ENCODE peak calls at places on chromosomes 6 and 20, in five cellular contexts. V is HepG2, B is stomach, Q is K562, I is upper lobe of left lung. R is an unnamed sample. For H3K27me3, the result is how much of the 10 kb centered on the place peaks cover.

GRCh38 chr20:31677553-31678260 is 40.0 kb downstream of the COX4I2 start:
- DNase-seq in V (no peak), B (no peak), Q (no peak), I (no peak), R (no peak)

GRCh38 chr6:3731700-3732099 is 19.8 kb downstream of the PXDC1 start:
- DNase-seq in V (no peak), B (no peak), Q (no peak), I (no peak), R (no peak)

GRCh38 chr20:29296256-29297230 is 1960.9 kb upstream of the DEFB115 start:
- DNase-seq in V (no peak), B (no peak), Q (no peak), I (no peak), R (no peak)

GRCh38 chr6:47057830-47058540 is 15.9 kb upstream of the ADGRF1 start:
- DNase-seq in V (peak), B (no peak), Q (no peak), I (no peak), R (no peak)

GRCh38 chr6:166474721-166475565 is 92.2 kb upstream of the MPC1 start:
- DNase-seq in V (no peak), B (no peak), Q (no peak), I (no peak), R (no peak)

GRCh38 chr6:30260036-30260504 is 46.9 kb upstream of the TRIM26 start:
- DNase-seq in V (no peak), B (no peak), Q (no peak), I (no peak), R (peak)

GRCh38 chr20:10077081-10077471 is 42.3 kb downstream of the ANKEF1 start:
- DNase-seq in V (no peak), B (no peak), Q (peak), I (no peak), R (no peak)

GRCh38 chr6:140276719-140277118 is 902.3 kb upstream of the CITED2 start:
- DNase-seq in V (no peak), B (no peak), Q (no peak), I (no peak), R (no peak)

GRCh38 chr20:11207749-11208502 is 534.1 kb upstream of the JAG1 start:
- DNase-seq in V (peak), B (peak), Q (no peak), I (no peak), R (no peak)

GRCh38 chr6:10033223-10033829 is 381.5 kb downstream of the TFAP2A start:
- DNase-seq in V (peak), B (no peak), Q (no peak), I (no peak), R (no peak)

GRCh38 chr6:111483736-111484654 is 977 bp upstream of the REV3L start:
- DNase-seq in V (peak), B (peak), Q (peak), I (peak), R (peak)

GRCh38 chr20:14830466-14830865 is 493.1 kb upstream of the FLRT3 start:
- DNase-seq in V (no peak), B (no peak), Q (no peak), I (no peak), R (no peak)

GRCh38 chr6:32982702-32983492 is 14.5 kb downstream of the BRD2 start:
- DNase-seq in V (no peak), B (peak), Q (no peak), I (no peak), R (no peak)

GRCh38 chr6:151276112-151276745 is 36.5 kb downstream of the AKAP12 start:
- DNase-seq in V (no peak), B (no peak), Q (no peak), I (no peak), R (no peak)

GRCh38 chr20:46117704-46118467 is at the start of gene CD40:
- DNase-seq in V (peak), B (peak), Q (peak), I (peak), R (peak)

GRCh38 chr6:113994934-113995342 is 24.0 kb upstream of the HDAC2 start:
- DNase-seq in V (peak), B (no peak), Q (peak), I (peak), R (peak)

GRCh38 chr20:15654208-15654649 is 919.0 kb downstream of the KIF16B start:
- DNase-seq in V (peak), B (peak), Q (peak), I (no peak), R (peak)

GRCh38 chr6:91646649-91647048 is 1059.8 kb upstream of the MAP3K7 start:
- DNase-seq in V (no peak), B (no peak), Q (no peak), I (no peak), R (no peak)

GRCh38 chr6:91645811-91646210 is 1058.9 kb upstream of the MAP3K7 start:
- DNase-seq in V (no peak), B (no peak), Q (no peak), I (no peak), R (no peak)
- TF ChIP-seq POLR2A in V (no peak), B (no peak), Q (no peak), I (no peak), R (no peak)

DNA sequence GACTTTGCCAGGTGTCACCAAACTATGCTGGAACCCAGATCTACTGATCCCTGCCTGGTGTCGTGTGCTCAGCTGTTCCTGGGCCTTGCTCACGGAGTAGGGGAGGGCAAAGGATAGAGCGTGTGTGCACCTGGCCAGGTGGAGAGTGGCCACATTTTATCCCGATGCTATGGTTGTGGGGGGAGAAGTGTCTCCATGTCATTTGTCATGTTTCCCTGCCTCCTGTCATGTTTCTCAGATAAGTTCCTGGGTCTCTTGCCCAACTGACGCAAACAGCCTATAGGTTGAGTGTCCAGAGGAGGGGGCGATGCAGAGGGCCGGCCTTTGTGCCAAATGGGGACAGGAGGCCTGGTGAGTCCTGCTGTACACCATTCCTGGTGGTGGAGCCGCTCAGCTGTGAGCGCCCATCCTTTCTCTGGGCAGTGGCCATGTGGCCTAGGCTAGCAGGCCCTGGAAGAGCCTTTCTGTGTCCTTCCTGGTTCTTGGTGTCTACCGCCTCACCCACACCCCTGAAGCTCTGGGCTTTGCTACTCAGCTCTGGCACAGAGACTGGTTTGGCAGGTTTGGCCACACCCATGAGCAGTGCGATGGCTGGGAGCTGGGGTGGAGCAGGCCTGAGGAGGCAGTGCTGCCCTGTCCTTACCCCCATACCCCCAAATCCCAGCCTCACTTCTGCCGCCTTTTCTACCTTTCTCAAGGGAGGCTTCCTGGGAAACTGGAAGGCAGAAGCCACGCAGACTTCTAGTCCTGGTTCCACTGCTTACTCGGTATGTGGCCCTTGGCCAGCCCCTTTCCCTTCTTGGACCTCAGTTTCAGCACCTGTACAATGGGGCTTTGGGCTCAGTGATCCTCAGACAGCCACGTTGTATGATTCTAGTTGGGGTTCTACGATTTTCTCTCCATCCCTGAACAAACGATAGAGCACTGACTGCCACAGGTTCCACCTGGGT is 32.3 kb upstream of the EPB41L1 start:
- DNase-seq in V (no peak), B (peak), Q (no peak), I (peak), R (peak)
- H3K27me3 ChIP-seq in V (under half), B (under half), Q (under half), I (under half), R (under half)

GRCh38 chr6:79076881-79077641 is 993 bp downstream of the PHIP start:
- DNase-seq in V (peak), B (peak), Q (peak), I (peak), R (peak)
- TF ChIP-seq POLR2AphosphoS5 in V (peak), B (peak), Q (peak), I (peak), R (peak)

DNA sequence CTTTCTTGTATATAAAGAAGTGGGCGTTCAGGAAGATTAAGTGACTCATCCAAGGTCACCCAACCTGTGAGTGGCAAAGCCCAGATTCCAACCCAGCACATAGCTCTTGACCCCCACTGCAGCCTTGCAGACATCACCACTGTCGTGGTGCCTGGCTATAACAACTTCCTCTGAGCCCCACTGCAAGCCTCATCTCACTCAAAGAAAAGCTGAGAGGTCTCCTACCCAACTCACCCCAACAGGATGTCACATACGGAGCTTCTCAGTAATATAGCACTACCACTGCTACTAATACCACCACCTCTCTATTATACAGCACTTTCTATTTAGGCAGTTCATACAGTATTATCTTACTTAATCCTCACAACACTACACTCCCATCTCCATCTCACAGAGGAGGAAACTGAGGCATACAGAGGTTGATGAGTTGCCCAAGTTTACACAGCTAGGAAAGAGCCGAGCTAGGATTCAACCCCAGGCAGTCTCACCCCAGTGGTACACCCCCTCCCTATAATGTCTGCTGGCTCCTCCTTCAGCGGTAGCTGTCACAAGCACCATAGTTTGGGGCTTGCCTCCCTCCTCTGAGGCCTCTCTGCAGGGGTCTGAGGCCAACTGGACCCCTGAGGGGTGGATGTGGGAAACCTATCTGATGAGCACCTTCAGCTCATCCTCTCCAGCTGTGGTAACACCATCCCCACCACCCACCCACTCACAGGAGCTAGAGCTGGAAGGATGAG is 19.5 kb downstream of the TFEB start:
- DNase-seq in V (no peak), B (no peak), Q (no peak), I (no peak), R (no peak)
- TF ChIP-seq POLR2A in V (no peak), B (no peak), Q (no peak), I (no peak), R (no peak)

GRCh38 chr20:63491635-63492230 is 7.2 kb downstream of the EEF1A2 start:
- DNase-seq in V (no peak), B (no peak), Q (no peak), I (no peak), R (no peak)
- H3K27me3 ChIP-seq in V (under half), B (under half), Q (under half), I (under half), R (under half)

R was measured in prostate gland.